ENCODE peak calls at places on chromosomes 5 and 9, in five cellular contexts. One of them, this sample, is unnamed.

GRCh38 chr9:76629205-76629990 is 134.8 kb upstream of the PCA3 start:
- DNase-seq in A172: no peak
- DNase-seq in SIG-M5: peak
- DNase-seq in stimulated activated effector memory CD8-positive, alpha-beta T cell treated with anti-CD3 and anti-CD28 coated beads, Interleukin-12 subunit alpha, Interleukin-12 subunit beta, amount 100 ng/mL, for 72 hours: no peak
- DNase-seq in NCI-H1930: no peak
- DNase-seq in this sample: no peak

GRCh38 chr9:135714242-135715055 is 12.5 kb downstream of the KCNT1 start:
- DNase-seq in A172: no peak
- DNase-seq in SIG-M5: no peak
- DNase-seq in NCI-H1930: no peak
- DNase-seq in stimulated activated effector memory CD8-positive, alpha-beta T cell treated with anti-CD3 and anti-CD28 coated beads, Interleukin-12 subunit alpha, Interleukin-12 subunit beta, amount 100 ng/mL, for 72 hours: no peak
- DNase-seq in this sample: no peak

GRCh38 chr9:34796924-34797323 is 87.0 kb upstream of the CCL21 start:
- DNase-seq in stimulated activated effector memory CD8-positive, alpha-beta T cell treated with anti-CD3 and anti-CD28 coated beads, Interleukin-12 subunit alpha, Interleukin-12 subunit beta, amount 100 ng/mL, for 72 hours: no peak
- DNase-seq in A172: no peak
- DNase-seq in NCI-H1930: peak
- DNase-seq in SIG-M5: no peak
- DNase-seq in this sample: no peak

GRCh38 chr9:23537192-23538059 is 288.6 kb downstream of the ELAVL2 start:
- DNase-seq in SIG-M5: no peak
- DNase-seq in NCI-H1930: no peak
- DNase-seq in A172: no peak
- DNase-seq in stimulated activated effector memory CD8-positive, alpha-beta T cell treated with anti-CD3 and anti-CD28 coated beads, Interleukin-12 subunit alpha, Interleukin-12 subunit beta, amount 100 ng/mL, for 72 hours: no peak
- DNase-seq in this sample: peak

GRCh38 chr9:21941337-21941995 is 52.7 kb downstream of the CDKN2A start:
- DNase-seq in A172: no peak
- DNase-seq in NCI-H1930: no peak
- DNase-seq in SIG-M5: no peak
- DNase-seq in stimulated activated effector memory CD8-positive, alpha-beta T cell treated with anti-CD3 and anti-CD28 coated beads, Interleukin-12 subunit alpha, Interleukin-12 subunit beta, amount 100 ng/mL, for 72 hours: no peak
- DNase-seq in this sample: no peak

GRCh38 chr5:2756764-2757163 is 5.3 kb upstream of the IRX2 start:
- DNase-seq in stimulated activated effector memory CD8-positive, alpha-beta T cell treated with anti-CD3 and anti-CD28 coated beads, Interleukin-12 subunit alpha, Interleukin-12 subunit beta, amount 100 ng/mL, for 72 hours: no peak
- DNase-seq in A172: no peak
- DNase-seq in SIG-M5: no peak
- DNase-seq in NCI-H1930: no peak
- DNase-seq in this sample: no peak

GRCh38 chr5:6574537-6574936 is 58.3 kb downstream of the NSUN2 start:
- DNase-seq in NCI-H1930: peak
- DNase-seq in SIG-M5: no peak
- DNase-seq in stimulated activated effector memory CD8-positive, alpha-beta T cell treated with anti-CD3 and anti-CD28 coated beads, Interleukin-12 subunit alpha, Interleukin-12 subunit beta, amount 100 ng/mL, for 72 hours: no peak
- DNase-seq in A172: no peak
- DNase-seq in this sample: no peak

GRCh38 chr5:17405976-17406876 is 91.8 kb upstream of the TAF11L2 start:
- DNase-seq in A172: no peak
- DNase-seq in SIG-M5: no peak
- DNase-seq in NCI-H1930: no peak
- DNase-seq in stimulated activated effector memory CD8-positive, alpha-beta T cell treated with anti-CD3 and anti-CD28 coated beads, Interleukin-12 subunit alpha, Interleukin-12 subunit beta, amount 100 ng/mL, for 72 hours: no peak
- DNase-seq in this sample: no peak

GRCh38 chr9:109537288-109537687 is 39.2 kb upstream of the PTPN3 start:
- DNase-seq in A172: no peak
- DNase-seq in NCI-H1930: no peak
- DNase-seq in SIG-M5: no peak
- DNase-seq in stimulated activated effector memory CD8-positive, alpha-beta T cell treated with anti-CD3 and anti-CD28 coated beads, Interleukin-12 subunit alpha, Interleukin-12 subunit beta, amount 100 ng/mL, for 72 hours: no peak
- DNase-seq in this sample: no peak

GRCh38 chr5:147388171-147388977 is 121.5 kb downstream of the DPYSL3 start:
- DNase-seq in SIG-M5: no peak
- DNase-seq in NCI-H1930: no peak
- DNase-seq in stimulated activated effector memory CD8-positive, alpha-beta T cell treated with anti-CD3 and anti-CD28 coated beads, Interleukin-12 subunit alpha, Interleukin-12 subunit beta, amount 100 ng/mL, for 72 hours: no peak
- DNase-seq in A172: no peak
- DNase-seq in this sample: no peak

GRCh38 chr5:175614223-175614622 is 43.6 kb upstream of the HRH2 start:
- DNase-seq in NCI-H1930: no peak
- DNase-seq in stimulated activated effector memory CD8-positive, alpha-beta T cell treated with anti-CD3 and anti-CD28 coated beads, Interleukin-12 subunit alpha, Interleukin-12 subunit beta, amount 100 ng/mL, for 72 hours: no peak
- DNase-seq in A172: no peak
- DNase-seq in SIG-M5: no peak
- DNase-seq in this sample: no peak

GRCh38 chr9:125747765-125748510 is 765 bp downstream of the PBX3 start:
- DNase-seq in NCI-H1930: no peak
- DNase-seq in A172: no peak
- DNase-seq in stimulated activated effector memory CD8-positive, alpha-beta T cell treated with anti-CD3 and anti-CD28 coated beads, Interleukin-12 subunit alpha, Interleukin-12 subunit beta, amount 100 ng/mL, for 72 hours: peak
- DNase-seq in SIG-M5: no peak
- DNase-seq in this sample: no peak

GRCh38 chr9:27247756-27248155 is 49.2 kb downstream of the EQTN start:
- DNase-seq in NCI-H1930: no peak
- DNase-seq in stimulated activated effector memory CD8-positive, alpha-beta T cell treated with anti-CD3 and anti-CD28 coated beads, Interleukin-12 subunit alpha, Interleukin-12 subunit beta, amount 100 ng/mL, for 72 hours: no peak
- DNase-seq in A172: peak
- DNase-seq in SIG-M5: no peak
- DNase-seq in this sample: no peak

GRCh38 chr9:127004946-127005769 is 90.6 kb downstream of the RALGPS1 start:
- DNase-seq in NCI-H1930: no peak
- DNase-seq in A172: no peak
- DNase-seq in stimulated activated effector memory CD8-positive, alpha-beta T cell treated with anti-CD3 and anti-CD28 coated beads, Interleukin-12 subunit alpha, Interleukin-12 subunit beta, amount 100 ng/mL, for 72 hours: peak
- DNase-seq in SIG-M5: no peak
- DNase-seq in this sample: no peak

GRCh38 chr9:89745601-89746376 is 141.0 kb downstream of the GADD45G start:
- DNase-seq in SIG-M5: no peak
- DNase-seq in NCI-H1930: no peak
- DNase-seq in A172: no peak
- DNase-seq in stimulated activated effector memory CD8-positive, alpha-beta T cell treated with anti-CD3 and anti-CD28 coated beads, Interleukin-12 subunit alpha, Interleukin-12 subunit beta, amount 100 ng/mL, for 72 hours: no peak
- DNase-seq in this sample: no peak

GRCh38 chr9:131459056-131459455 is 43.7 kb upstream of the POMT1 start:
- DNase-seq in A172: no peak
- DNase-seq in stimulated activated effector memory CD8-positive, alpha-beta T cell treated with anti-CD3 and anti-CD28 coated beads, Interleukin-12 subunit alpha, Interleukin-12 subunit beta, amount 100 ng/mL, for 72 hours: no peak
- DNase-seq in SIG-M5: no peak
- DNase-seq in NCI-H1930: no peak
- DNase-seq in this sample: no peak

GRCh38 chr9:35490155-35490909 is 421 bp downstream of the RUSC2 start:
- DNase-seq in SIG-M5: no peak
- DNase-seq in NCI-H1930: peak
- DNase-seq in A172: peak
- DNase-seq in stimulated activated effector memory CD8-positive, alpha-beta T cell treated with anti-CD3 and anti-CD28 coated beads, Interleukin-12 subunit alpha, Interleukin-12 subunit beta, amount 100 ng/mL, for 72 hours: no peak
- DNase-seq in this sample: no peak

GRCh38 chr5:119340597-119341218 is 15.1 kb upstream of the TNFAIP8 start:
- DNase-seq in NCI-H1930: no peak
- DNase-seq in A172: no peak
- DNase-seq in SIG-M5: peak
- DNase-seq in stimulated activated effector memory CD8-positive, alpha-beta T cell treated with anti-CD3 and anti-CD28 coated beads, Interleukin-12 subunit alpha, Interleukin-12 subunit beta, amount 100 ng/mL, for 72 hours: no peak
- DNase-seq in this sample: no peak

GRCh38 chr5:110790673-110791072 is 51.9 kb downstream of the SLC25A46 start:
- DNase-seq in NCI-H1930: no peak
- DNase-seq in stimulated activated effector memory CD8-positive, alpha-beta T cell treated with anti-CD3 and anti-CD28 coated beads, Interleukin-12 subunit alpha, Interleukin-12 subunit beta, amount 100 ng/mL, for 72 hours: no peak
- DNase-seq in SIG-M5: no peak
- DNase-seq in A172: no peak
- DNase-seq in this sample: no peak

GRCh38 chr9:127589955-127590370 is 22.1 kb upstream of the STXBP1 start:
- DNase-seq in A172: peak
- DNase-seq in NCI-H1930: peak
- DNase-seq in stimulated activated effector memory CD8-positive, alpha-beta T cell treated with anti-CD3 and anti-CD28 coated beads, Interleukin-12 subunit alpha, Interleukin-12 subunit beta, amount 100 ng/mL, for 72 hours: no peak
- DNase-seq in SIG-M5: no peak
- DNase-seq in this sample: no peak

GRCh38 chr5:113806250-113806649 is 292.8 kb downstream of the YTHDC2 start:
- DNase-seq in stimulated activated effector memory CD8-positive, alpha-beta T cell treated with anti-CD3 and anti-CD28 coated beads, Interleukin-12 subunit alpha, Interleukin-12 subunit beta, amount 100 ng/mL, for 72 hours: no peak
- DNase-seq in NCI-H1930: no peak
- DNase-seq in A172: peak
- DNase-seq in SIG-M5: no peak
- DNase-seq in this sample: no peak

GRCh38 chr5:3337812-3338541 is 257.7 kb upstream of the IRX1 start:
- DNase-seq in SIG-M5: no peak
- DNase-seq in A172: no peak
- DNase-seq in stimulated activated effector memory CD8-positive, alpha-beta T cell treated with anti-CD3 and anti-CD28 coated beads, Interleukin-12 subunit alpha, Interleukin-12 subunit beta, amount 100 ng/mL, for 72 hours: no peak
- DNase-seq in NCI-H1930: no peak
- DNase-seq in this sample: no peak

GRCh38 chr9:132716007-132716406 is 45.7 kb downstream of the GTF3C4 start:
- DNase-seq in SIG-M5: no peak
- DNase-seq in NCI-H1930: no peak
- DNase-seq in A172: no peak
- DNase-seq in stimulated activated effector memory CD8-positive, alpha-beta T cell treated with anti-CD3 and anti-CD28 coated beads, Interleukin-12 subunit alpha, Interleukin-12 subunit beta, amount 100 ng/mL, for 72 hours: no peak
- DNase-seq in this sample: no peak

GRCh38 chr9:99431103-99431502 is 209.0 kb downstream of the SEC61B start:
- DNase-seq in A172: peak
- DNase-seq in stimulated activated effector memory CD8-positive, alpha-beta T cell treated with anti-CD3 and anti-CD28 coated beads, Interleukin-12 subunit alpha, Interleukin-12 subunit beta, amount 100 ng/mL, for 72 hours: no peak
- DNase-seq in NCI-H1930: no peak
- DNase-seq in SIG-M5: no peak
- DNase-seq in this sample: no peak

GRCh38 chr9:11794984-11795383 is 898.2 kb upstream of the TYRP1 start:
- DNase-seq in stimulated activated effector memory CD8-positive, alpha-beta T cell treated with anti-CD3 and anti-CD28 coated beads, Interleukin-12 subunit alpha, Interleukin-12 subunit beta, amount 100 ng/mL, for 72 hours: no peak
- DNase-seq in SIG-M5: no peak
- DNase-seq in A172: no peak
- DNase-seq in NCI-H1930: no peak
- DNase-seq in this sample: no peak

GRCh38 chr5:73312146-73312871 is 136.3 kb downstream of the FOXD1 start:
- DNase-seq in NCI-H1930: peak
- DNase-seq in SIG-M5: no peak
- DNase-seq in A172: peak
- DNase-seq in stimulated activated effector memory CD8-positive, alpha-beta T cell treated with anti-CD3 and anti-CD28 coated beads, Interleukin-12 subunit alpha, Interleukin-12 subunit beta, amount 100 ng/mL, for 72 hours: no peak
- DNase-seq in this sample: no peak

GRCh38 chr5:160638141-160638742 is 213.8 kb downstream of the ATP10B start:
- DNase-seq in stimulated activated effector memory CD8-positive, alpha-beta T cell treated with anti-CD3 and anti-CD28 coated beads, Interleukin-12 subunit alpha, Interleukin-12 subunit beta, amount 100 ng/mL, for 72 hours: no peak
- DNase-seq in SIG-M5: no peak
- DNase-seq in NCI-H1930: no peak
- DNase-seq in A172: no peak
- DNase-seq in this sample: no peak

GRCh38 chr9:127642047-127642740 is 30.1 kb downstream of the STXBP1 start:
- DNase-seq in A172: no peak
- DNase-seq in stimulated activated effector memory CD8-positive, alpha-beta T cell treated with anti-CD3 and anti-CD28 coated beads, Interleukin-12 subunit alpha, Interleukin-12 subunit beta, amount 100 ng/mL, for 72 hours: no peak
- DNase-seq in SIG-M5: no peak
- DNase-seq in NCI-H1930: no peak
- DNase-seq in this sample: no peak

GRCh38 chr9:123358181-123358894 is 2.3 kb downstream of the CRB2 start:
- DNase-seq in stimulated activated effector memory CD8-positive, alpha-beta T cell treated with anti-CD3 and anti-CD28 coated beads, Interleukin-12 subunit alpha, Interleukin-12 subunit beta, amount 100 ng/mL, for 72 hours: no peak
- DNase-seq in NCI-H1930: no peak
- DNase-seq in SIG-M5: no peak
- DNase-seq in A172: no peak
- DNase-seq in this sample: no peak

GRCh38 chr5:111548992-111549649 is 36.8 kb upstream of the STARD4 start:
- DNase-seq in SIG-M5: no peak
- DNase-seq in stimulated activated effector memory CD8-positive, alpha-beta T cell treated with anti-CD3 and anti-CD28 coated beads, Interleukin-12 subunit alpha, Interleukin-12 subunit beta, amount 100 ng/mL, for 72 hours: no peak
- DNase-seq in NCI-H1930: no peak
- DNase-seq in A172: peak
- DNase-seq in this sample: no peak

GRCh38 chr5:88238732-88239131 is 29.9 kb downstream of the TMEM161B start:
- DNase-seq in stimulated activated effector memory CD8-positive, alpha-beta T cell treated with anti-CD3 and anti-CD28 coated beads, Interleukin-12 subunit alpha, Interleukin-12 subunit beta, amount 100 ng/mL, for 72 hours: no peak
- DNase-seq in SIG-M5: no peak
- DNase-seq in NCI-H1930: no peak
- DNase-seq in A172: no peak
- DNase-seq in this sample: no peak